ENCODE peak calls at places on chromosomes 16 and 17, in nine cellular contexts. S is mesenchymal stem cell, D is heart right ventricle, G is adrenal gland, M is ascending aorta, B is body of pancreas, F is PC-3, J is IMR-90, N is tibial nerve. C is an unnamed sample. For H3K9me3, the result is how much of the 10 kb centered on the place peaks cover.

GRCh38 chr16:67953641-67954375 is 9.9 kb upstream of the LCAT start:
- DNase-seq in G (no peak), D (no peak), F (no peak), B (no peak), S (no peak), M (no peak), J (no peak), N (no peak), C (no peak)

GRCh38 chr16:84362410-84362809 is 5.9 kb upstream of the ATP2C2 start:
- DNase-seq in G (no peak), D (no peak), F (peak), N (no peak), S (no peak), J (no peak), B (no peak), M (no peak), C (peak)

GRCh38 chr16:53789159-53789558 is 85.2 kb downstream of the FTO start:
- DNase-seq in F (no peak), M (no peak), D (no peak), N (no peak), J (peak), B (no peak), G (no peak), S (peak), C (no peak)

GRCh38 chr16:66299349-66299748 is 67.1 kb upstream of the CDH5 start:
- DNase-seq in M (no peak), F (no peak), D (no peak), G (no peak), S (no peak), J (no peak), N (no peak), B (no peak), C (no peak)

GRCh38 chr17:14308965-14309879 is 8.3 kb downstream of the HS3ST3B1 start:
- DNase-seq in G (peak), D (peak), B (peak), N (peak), M (peak), J (peak), F (peak), S (peak), C (peak)

GRCh38 chr16:1080801-1081733 is 8.5 kb downstream of the SSTR5 start:
- DNase-seq in J (no peak), M (no peak), B (no peak), D (no peak), G (no peak), F (no peak), S (no peak), N (no peak), C (no peak)

GRCh38 chr17:27475070-27475673 is 18.9 kb downstream of the KSR1 start:
- DNase-seq in J (no peak), S (no peak), B (no peak), G (no peak), M (no peak), N (no peak), D (no peak), F (no peak), C (no peak)

GRCh38 chr17:58083491-58084316 is 485 bp downstream of the DYNLL2 start:
- DNase-seq in D (peak), J (peak), M (peak), N (no peak), B (peak), G (peak), S (peak), F (peak), C (peak)

GRCh38 chr16:8892101-8892575 is 10.0 kb downstream of the LITAFD start:
- DNase-seq in N (peak), F (no peak), S (no peak), M (no peak), G (peak), J (no peak), B (no peak), D (no peak), C (peak)

GRCh38 chr17:6711081-6711674 is 2.0 kb downstream of the SLC13A5 start:
- DNase-seq in M (no peak), B (no peak), J (no peak), F (no peak), N (no peak), D (no peak), S (no peak), G (peak), C (no peak)

GRCh38 chr16:52069866-52070265 is 477.1 kb downstream of the TOX3 start:
- DNase-seq in J (peak), G (no peak), F (peak), M (no peak), S (peak), D (no peak), N (no peak), B (no peak), C (no peak)

GRCh38 chr16:89001117-89002027 is 24.4 kb upstream of the CBFA2T3 start:
- DNase-seq in N (no peak), G (no peak), D (no peak), B (no peak), J (no peak), S (no peak), F (no peak), M (no peak), C (peak)

DNA sequence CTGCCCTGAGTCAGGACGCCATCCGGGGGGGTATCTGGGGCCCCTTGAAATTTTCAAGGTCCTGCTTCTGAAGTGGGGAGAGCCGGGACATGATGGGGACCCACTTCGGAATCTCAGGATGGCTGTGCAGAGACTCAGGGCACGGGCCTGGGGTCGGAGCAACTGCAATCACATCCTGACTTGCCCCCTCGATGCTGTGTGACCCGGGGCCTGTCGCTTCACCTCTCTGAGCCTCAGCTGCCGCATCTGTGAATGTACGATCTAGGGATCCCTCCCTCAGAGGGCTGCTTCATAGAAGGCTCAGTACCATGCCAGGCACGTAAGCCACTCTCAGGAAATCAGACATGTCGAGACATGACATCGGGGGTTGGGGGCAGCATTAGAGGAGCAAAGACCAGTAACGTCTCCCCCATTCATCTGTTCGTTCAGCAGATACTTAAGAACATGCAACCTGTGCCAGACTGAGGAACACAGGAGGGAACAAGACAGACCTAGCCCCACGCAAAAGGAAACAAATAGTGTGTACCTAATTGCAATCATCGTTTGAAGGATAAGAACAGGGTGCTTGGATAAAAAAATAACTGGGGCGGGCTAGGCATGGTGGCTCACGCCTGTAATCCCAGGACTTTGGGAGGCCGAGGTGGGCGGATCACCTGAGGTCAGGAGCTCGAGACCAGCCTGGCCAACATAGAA is 229.6 kb downstream of the PARN start:
- DNase-seq in M (no peak), D (no peak), N (no peak), G (no peak), F (no peak), J (no peak), S (no peak), B (no peak), C (no peak)
- H3K27ac ChIP-seq in M (peak), D (peak), N (no peak), G (peak), F (peak), J (no peak), S (peak), B (no peak), C (peak)

DNA sequence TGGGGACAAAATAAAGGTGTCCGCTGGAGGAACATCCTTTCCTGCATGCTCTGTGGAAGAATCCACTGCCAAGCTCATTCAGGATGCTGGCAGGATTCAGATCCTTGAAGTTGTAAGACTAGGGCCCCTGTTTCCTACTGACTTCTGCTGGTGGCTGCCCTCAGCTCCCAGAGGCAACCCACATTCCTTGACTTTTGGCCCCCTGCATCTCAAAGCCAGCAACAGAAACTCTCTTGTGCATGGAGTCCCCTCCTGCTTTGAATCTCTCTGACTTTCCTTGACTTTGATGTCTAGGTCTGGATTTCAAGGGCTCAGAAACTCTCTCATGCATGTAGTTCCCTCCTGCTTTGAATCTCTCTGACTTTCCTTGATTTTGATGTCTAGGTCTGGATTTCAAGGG is 461.5 kb downstream of the WWOX start:
- DNase-seq in G (no peak), N (no peak), M (no peak), F (no peak), J (no peak), B (no peak), S (no peak), D (no peak), C (no peak)
- H3K9me3 ChIP-seq in G (under half), N (under half), M (under half), F (under half), J (under half), B (under half), S (under half), D (under half), C (under half)

DNA sequence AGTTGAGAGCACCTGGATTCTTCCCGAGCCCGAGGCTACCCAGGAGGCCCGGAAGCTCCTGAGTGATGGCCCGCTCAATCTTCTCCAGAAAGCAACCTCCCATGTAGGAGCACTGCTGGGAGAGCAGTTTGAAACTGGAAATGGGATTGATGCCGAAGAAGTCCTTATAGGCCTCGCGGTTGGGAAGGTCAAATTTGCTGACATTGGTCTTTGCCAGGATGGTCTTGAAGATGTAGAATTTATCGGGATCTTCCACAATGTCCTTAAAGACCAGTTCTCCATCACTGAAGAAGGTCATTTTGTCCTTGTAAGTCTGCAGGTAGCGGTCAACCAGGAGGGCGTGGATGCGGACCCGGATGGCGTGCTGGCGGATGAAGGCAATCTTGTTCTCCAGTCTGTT is 49.7 kb downstream of the SRL start:
- DNase-seq in B (no peak), F (no peak), S (no peak), G (no peak), M (no peak), D (no peak), N (no peak), J (no peak), C (peak)
- H3K27ac ChIP-seq in B (no peak), F (no peak), S (no peak), G (no peak), M (no peak), D (no peak), N (no peak), J (no peak), C (no peak)

GRCh38 chr16:3215601-3216262 is 19.2 kb downstream of the ZNF200 start:
- DNase-seq in M (no peak), F (no peak), N (no peak), D (no peak), S (no peak), G (no peak), J (no peak), B (no peak), C (peak)

GRCh38 chr16:3223913-3224515 is 10.9 kb downstream of the ZNF200 start:
- DNase-seq in S (no peak), F (no peak), M (no peak), J (no peak), D (no peak), N (no peak), B (no peak), G (no peak), C (no peak)

GRCh38 chr16:3216263-3216640 is 18.7 kb downstream of the ZNF200 start:
- DNase-seq in F (no peak), N (no peak), M (no peak), D (no peak), S (no peak), G (no peak), B (no peak), J (no peak), C (no peak)

GRCh38 chr16:3214904-3215600 is 19.9 kb downstream of the ZNF200 start:
- DNase-seq in B (no peak), G (no peak), J (no peak), M (no peak), N (no peak), F (no peak), S (no peak), D (no peak), C (peak)

DNA sequence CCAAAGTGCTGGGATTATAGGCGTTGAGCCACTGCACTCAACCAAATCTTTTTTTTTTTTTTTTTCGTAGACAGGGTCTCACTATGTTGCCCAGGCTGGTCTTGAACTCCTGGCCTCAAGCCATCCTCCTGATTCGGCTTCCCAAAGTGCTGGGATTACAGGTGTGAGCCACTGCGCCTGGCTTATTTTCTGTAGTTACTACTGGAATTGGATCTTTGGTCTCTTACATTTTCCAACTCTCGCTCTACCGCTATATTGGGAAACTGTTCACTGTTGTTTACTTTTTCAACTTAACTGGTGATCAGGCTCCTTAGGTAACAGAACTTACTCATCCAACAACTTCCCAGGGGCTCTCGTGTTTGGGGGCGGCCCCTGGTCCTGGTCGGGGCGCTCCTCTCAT is 14.1 kb downstream of the ZNF200 start:
- DNase-seq in D (no peak), B (no peak), G (no peak), S (no peak), J (no peak), F (no peak), M (no peak), N (no peak), C (no peak)
- H3K9me3 ChIP-seq in D (half or more), B (under half), G (under half), S (half or more), J (under half), F (under half), M (half or more), N (half or more), C (under half)

DNA sequence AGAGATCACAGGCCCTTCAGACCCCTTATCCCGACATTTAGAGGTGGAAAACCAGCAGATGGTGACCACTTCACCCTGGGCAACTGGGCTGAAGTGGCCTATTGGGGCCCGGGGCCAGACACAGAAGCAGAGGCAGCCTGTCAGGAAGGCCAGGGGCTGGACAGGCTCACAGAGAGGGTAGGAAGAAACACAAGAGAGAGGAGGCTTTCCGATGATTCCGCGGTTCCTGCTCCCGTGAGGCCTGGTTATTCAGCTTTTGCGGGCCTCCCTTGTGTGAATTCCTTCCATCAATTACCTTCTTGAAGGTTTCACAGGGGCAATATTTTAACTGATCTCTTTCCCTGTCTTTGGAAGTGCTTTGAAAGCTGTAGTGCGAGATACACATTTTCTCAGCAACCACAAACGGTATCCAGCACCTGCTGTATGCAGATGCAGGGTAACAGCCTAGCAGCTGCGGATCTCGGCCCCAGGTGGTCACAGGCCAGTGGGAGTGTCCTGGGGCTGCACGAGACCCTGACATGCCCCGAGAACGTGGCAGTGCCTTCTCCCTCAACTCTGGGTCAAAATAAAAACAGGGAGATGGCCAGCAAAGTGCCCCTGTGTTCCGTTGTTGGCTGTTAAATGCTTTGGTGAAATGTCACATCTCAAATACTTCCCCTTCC is 11.6 kb upstream of the CMIP start:
- DNase-seq in B (no peak), F (no peak), J (no peak), S (no peak), M (no peak), N (no peak), D (no peak), G (no peak), C (no peak)
- H3K27ac ChIP-seq in B (no peak), F (no peak), J (no peak), S (no peak), M (no peak), N (no peak), D (no peak), G (no peak), C (no peak)

GRCh38 chr16:35748621-35749252 is 2289.3 kb downstream of the TP53TG3F start:
- DNase-seq in F (no peak), J (no peak), D (no peak), N (no peak), B (no peak), S (no peak), M (peak), G (no peak), C (peak)
- H3K9me3 ChIP-seq in F (under half), J (half or more), D (under half), N (half or more), B (under half), S (under half), M (under half), G (under half), C (under half)

DNA sequence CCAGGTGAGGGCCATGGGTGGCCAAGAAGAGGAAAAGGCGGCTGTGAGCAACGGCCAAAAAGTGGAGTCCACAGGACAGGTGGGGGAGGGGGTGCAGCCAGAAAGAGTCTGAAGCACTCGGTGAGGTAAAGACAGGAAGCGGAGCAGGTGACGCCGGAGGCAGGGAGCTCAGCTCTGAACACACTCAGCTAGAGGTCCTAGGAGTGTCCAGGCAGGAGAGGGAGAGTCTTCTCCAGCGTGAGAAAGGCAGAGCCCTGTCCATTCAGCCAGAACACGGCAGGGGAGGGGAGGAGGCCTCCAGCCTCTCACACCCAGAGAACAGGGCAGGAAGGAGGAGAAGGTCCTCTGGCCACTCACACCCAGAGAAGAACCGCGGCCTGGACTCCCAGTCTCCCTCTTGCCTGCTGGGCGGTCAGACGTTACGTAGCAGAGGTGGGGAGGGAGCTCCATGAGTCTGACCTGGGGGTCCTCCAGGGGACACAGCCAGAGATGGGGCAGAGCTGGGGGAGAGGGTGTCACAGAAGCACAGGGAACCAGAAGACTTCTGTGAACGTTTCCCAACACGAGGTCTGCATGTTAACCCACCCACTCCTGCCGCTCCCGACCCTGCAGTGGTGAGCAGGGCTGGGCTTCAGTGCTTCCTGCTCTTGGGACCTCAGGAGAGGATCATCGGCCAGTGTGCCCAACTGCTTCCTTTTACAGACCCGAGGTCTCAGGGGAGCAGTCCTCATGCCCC is 89.2 kb downstream of the ABR start:
- DNase-seq in B (no peak), J (no peak), F (no peak), D (no peak), N (no peak), M (no peak), S (no peak), G (no peak), C (peak)
- H3K27ac ChIP-seq in B (no peak), J (no peak), F (no peak), D (peak), N (no peak), M (peak), S (peak), G (no peak), C (no peak)

GRCh38 chr16:62638964-62639861 is 603.0 kb upstream of the CDH8 start:
- DNase-seq in M (no peak), J (no peak), F (no peak), S (peak), N (no peak), D (no peak), B (no peak), G (no peak), C (no peak)

GRCh38 chr16:62639890-62640289 is 603.7 kb upstream of the CDH8 start:
- DNase-seq in G (no peak), B (no peak), D (no peak), J (no peak), M (no peak), F (no peak), S (no peak), N (no peak), C (no peak)

GRCh38 chr16:62642677-62643076 is 606.4 kb upstream of the CDH8 start:
- DNase-seq in N (no peak), B (no peak), G (no peak), S (no peak), M (no peak), F (no peak), J (no peak), D (no peak), C (no peak)

GRCh38 chr16:62644030-62644812 is 608.0 kb upstream of the CDH8 start:
- DNase-seq in S (no peak), F (no peak), M (no peak), G (no peak), N (no peak), B (no peak), D (no peak), J (no peak), C (no peak)

GRCh38 chr16:62638324-62638911 is 602.2 kb upstream of the CDH8 start:
- DNase-seq in M (no peak), F (no peak), J (no peak), N (no peak), B (no peak), D (peak), S (no peak), G (no peak), C (no peak)
- H3K9me3 ChIP-seq in M (under half), F (under half), J (under half), N (under half), B (under half), D (under half), S (under half), G (under half), C (under half)